ENCODE peak calls at places on chromosomes 7 and 10, in seven cellular contexts. S is body of pancreas, L is stomach, I is ovary, E is tibial artery, A is MM.1S, C is sigmoid colon. M is an unnamed sample. For H3K9me3, the result is how much of the 10 kb centered on the place peaks cover.

GRCh38 chr7:33776791-33777190 is 128.5 kb upstream of the BMPER start:
- DNase-seq in C (no peak), S (no peak), A (no peak), E (no peak), L (no peak), I (no peak), M (no peak)

GRCh38 chr7:87596696-87597095 is 4.0 kb downstream of the ABCB1 start:
- DNase-seq in E (no peak), A (no peak), S (no peak), I (no peak), C (no peak), L (no peak), M (no peak)

GRCh38 chr7:30027065-30027456 is 559 bp upstream of the FKBP14 start:
- DNase-seq in E (no peak), L (no peak), I (no peak), C (no peak), S (peak), A (peak), M (no peak)

GRCh38 chr7:28793383-28793782 is 164.7 kb downstream of the TRIL start:
- DNase-seq in L (no peak), C (no peak), E (no peak), A (no peak), S (no peak), I (no peak), M (no peak)

GRCh38 chr10:116292493-116292892 is 19.5 kb upstream of the GFRA1 start:
- DNase-seq in A (no peak), I (no peak), L (no peak), S (no peak), E (no peak), C (no peak), M (no peak)

GRCh38 chr7:155298288-155298833 is 683 bp downstream of the INSIG1 start:
- DNase-seq in L (no peak), I (no peak), S (peak), E (no peak), C (no peak), A (peak), M (no peak)

GRCh38 chr7:95631545-95631944 is 35.2 kb upstream of the PDK4 start:
- DNase-seq in E (no peak), A (no peak), I (no peak), S (no peak), L (no peak), C (no peak), M (no peak)

GRCh38 chr10:91374054-91374453 is 36.1 kb upstream of the HECTD2 start:
- DNase-seq in A (no peak), E (no peak), I (no peak), S (no peak), L (no peak), C (no peak), M (no peak)

GRCh38 chr7:122219253-122219865 is 75.3 kb upstream of the AASS start:
- DNase-seq in A (peak), L (no peak), S (no peak), E (no peak), I (no peak), C (no peak), M (no peak)

GRCh38 chr10:103481974-103482531 is 3.0 kb upstream of the CALHM3 start:
- DNase-seq in E (no peak), C (no peak), A (peak), S (no peak), L (no peak), I (no peak), M (no peak)

GRCh38 chr10:60430836-60431597 is 41.3 kb upstream of the ANK3 start:
- DNase-seq in L (no peak), C (no peak), E (no peak), I (no peak), S (no peak), A (no peak), M (no peak)

GRCh38 chr10:60428387-60428737 is 38.7 kb upstream of the ANK3 start:
- DNase-seq in I (no peak), C (no peak), S (no peak), A (no peak), E (no peak), L (no peak), M (no peak)

GRCh38 chr10:60427709-60428386 is 38.2 kb upstream of the ANK3 start:
- DNase-seq in E (no peak), L (no peak), I (no peak), S (no peak), C (no peak), A (no peak), M (no peak)

GRCh38 chr10:60430017-60430416 is 40.3 kb upstream of the ANK3 start:
- DNase-seq in L (no peak), I (no peak), C (no peak), A (no peak), E (no peak), S (no peak), M (no peak)

GRCh38 chr10:60429084-60429849 is 39.6 kb upstream of the ANK3 start:
- DNase-seq in S (no peak), L (no peak), I (no peak), C (no peak), E (no peak), A (no peak), M (no peak)
- H3K27ac ChIP-seq in S (no peak), L (no peak), I (no peak), C (no peak), E (peak), A (no peak), M (no peak)

GRCh38 chr10:124239134-124239533 is 145.7 kb upstream of the CHST15 start:
- DNase-seq in C (peak), I (no peak), A (no peak), S (no peak), L (no peak), E (no peak), M (no peak)

GRCh38 chr10:124235232-124235631 is 141.8 kb upstream of the CHST15 start:
- DNase-seq in I (no peak), S (no peak), E (no peak), C (no peak), A (no peak), L (no peak), M (no peak)

GRCh38 chr10:124236818-124237217 is 143.4 kb upstream of the CHST15 start:
- DNase-seq in E (no peak), S (no peak), I (no peak), A (no peak), C (no peak), L (peak), M (no peak)

GRCh38 chr10:124238367-124238766 is 145.0 kb upstream of the CHST15 start:
- DNase-seq in I (no peak), C (peak), A (no peak), S (no peak), E (no peak), L (no peak), M (no peak)

DNA sequence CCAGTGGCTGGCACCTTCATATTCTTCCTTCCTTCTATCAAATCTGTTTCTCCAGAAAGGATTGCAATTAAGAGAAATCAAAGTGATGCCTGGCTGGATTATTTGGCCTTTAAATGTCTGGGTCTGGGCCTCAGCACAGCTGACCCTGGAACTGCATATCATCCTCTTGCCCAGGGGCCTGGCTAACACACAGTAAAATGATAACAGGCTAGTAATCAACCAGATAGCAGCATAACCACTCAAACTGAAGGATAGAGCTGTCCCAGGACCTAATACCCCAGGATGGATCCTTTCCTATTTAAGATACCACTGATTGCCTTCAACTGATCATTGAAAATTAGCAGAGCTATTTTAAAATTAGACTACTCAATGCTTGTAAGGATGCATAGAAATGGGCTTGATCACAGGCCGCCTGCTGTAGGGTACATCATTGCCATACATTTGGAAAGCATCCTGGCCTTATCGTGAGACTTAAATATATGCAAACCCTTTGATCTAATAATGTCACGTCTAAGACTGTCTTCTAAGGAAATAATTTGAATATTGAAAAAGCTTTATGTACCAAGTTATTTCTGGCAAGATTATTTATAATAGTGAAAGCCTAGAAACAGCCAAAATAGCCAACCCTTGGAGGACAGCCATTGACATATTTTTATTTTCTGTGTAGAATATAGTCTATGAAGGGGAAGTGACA is 144.0 kb upstream of the CHST15 start:
- DNase-seq in E (no peak), S (no peak), C (no peak), A (no peak), L (no peak), I (no peak), M (no peak)
- H3K9me3 ChIP-seq in E (under half), S (under half), C (under half), A (under half), L (under half), I (under half), M (under half)

GRCh38 chr7:40019558-40019957 is 69.5 kb downstream of the CDK13 start:
- DNase-seq in I (no peak), C (no peak), S (no peak), A (no peak), L (no peak), E (no peak), M (no peak)

GRCh38 chr7:40014376-40014775 is 64.3 kb downstream of the CDK13 start:
- DNase-seq in E (no peak), A (no peak), C (no peak), L (no peak), S (no peak), I (no peak), M (no peak)

GRCh38 chr7:40015790-40016296 is 65.8 kb downstream of the CDK13 start:
- DNase-seq in L (no peak), I (peak), C (no peak), E (no peak), A (no peak), S (peak), M (no peak)
- H3K27ac ChIP-seq in L (no peak), I (no peak), C (no peak), E (no peak), A (no peak), S (peak), M (no peak)

GRCh38 chr10:18565006-18565405 is 86.4 kb downstream of the NSUN6 start:
- DNase-seq in I (no peak), S (no peak), C (no peak), L (no peak), A (no peak), E (no peak), M (no peak)

GRCh38 chr10:18561861-18562551 is 89.4 kb downstream of the NSUN6 start:
- DNase-seq in C (no peak), A (no peak), S (no peak), I (no peak), L (no peak), E (no peak), M (no peak)

GRCh38 chr10:18563003-18563726 is 88.2 kb downstream of the NSUN6 start:
- DNase-seq in C (no peak), L (no peak), E (no peak), S (no peak), I (no peak), A (no peak), M (no peak)

GRCh38 chr10:18567343-18567856 is 84.0 kb downstream of the NSUN6 start:
- DNase-seq in L (no peak), E (no peak), S (no peak), C (no peak), I (no peak), A (no peak), M (no peak)

GRCh38 chr10:18566177-18566576 is 85.2 kb downstream of the NSUN6 start:
- DNase-seq in C (no peak), L (no peak), A (no peak), S (no peak), I (no peak), E (no peak), M (no peak)
- H3K9me3 ChIP-seq in C (under half), L (under half), A (under half), S (under half), I (under half), E (under half), M (under half)

GRCh38 chr10:110634527-110635209 is 9.5 kb upstream of the RBM20 start:
- DNase-seq in I (no peak), C (peak), A (no peak), S (peak), E (peak), L (no peak), M (no peak)

GRCh38 chr10:110636572-110636931 is 7.6 kb upstream of the RBM20 start:
- DNase-seq in I (no peak), L (no peak), E (no peak), S (no peak), A (no peak), C (no peak), M (no peak)

GRCh38 chr10:110638319-110638718 is 5.8 kb upstream of the RBM20 start:
- DNase-seq in I (no peak), E (no peak), L (no peak), S (no peak), C (no peak), A (no peak), M (no peak)

GRCh38 chr10:110637558-110638053 is 6.5 kb upstream of the RBM20 start:
- DNase-seq in E (no peak), A (no peak), S (no peak), C (no peak), I (no peak), L (no peak), M (no peak)

DNA sequence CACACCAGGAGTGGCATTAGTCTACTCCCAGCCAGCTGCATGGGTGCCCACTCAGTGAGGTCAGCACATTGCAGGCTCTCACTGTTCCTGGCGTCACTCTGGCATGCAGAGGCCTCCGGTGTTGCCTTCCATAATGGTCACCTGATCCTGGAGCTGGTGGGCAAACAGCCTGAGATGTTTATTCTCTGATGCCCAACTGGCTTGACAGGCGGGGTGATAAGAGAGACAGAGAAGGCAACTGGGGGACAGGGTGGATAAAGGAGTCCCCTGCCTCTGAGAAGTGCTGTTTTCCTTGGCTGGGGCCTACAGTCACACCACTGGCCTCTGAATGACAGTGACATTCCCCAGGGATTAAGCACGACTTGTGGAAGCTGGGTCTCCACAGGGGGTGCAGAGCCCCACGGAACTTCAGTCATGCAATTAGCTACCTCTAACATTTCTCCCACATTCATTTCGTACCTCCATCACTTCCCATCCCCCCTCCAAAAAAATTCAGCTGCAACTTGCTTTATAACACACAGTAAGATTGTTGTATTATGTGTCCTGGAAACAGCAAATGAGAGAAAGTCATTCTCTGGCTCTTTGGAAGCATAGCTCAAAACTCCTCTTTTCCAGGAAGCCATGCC is 7.1 kb upstream of the RBM20 start:
- DNase-seq in C (peak), I (no peak), L (no peak), A (no peak), E (no peak), S (no peak), M (no peak)
- H3K27ac ChIP-seq in C (peak), I (no peak), L (no peak), A (no peak), E (peak), S (no peak), M (no peak)

DNA sequence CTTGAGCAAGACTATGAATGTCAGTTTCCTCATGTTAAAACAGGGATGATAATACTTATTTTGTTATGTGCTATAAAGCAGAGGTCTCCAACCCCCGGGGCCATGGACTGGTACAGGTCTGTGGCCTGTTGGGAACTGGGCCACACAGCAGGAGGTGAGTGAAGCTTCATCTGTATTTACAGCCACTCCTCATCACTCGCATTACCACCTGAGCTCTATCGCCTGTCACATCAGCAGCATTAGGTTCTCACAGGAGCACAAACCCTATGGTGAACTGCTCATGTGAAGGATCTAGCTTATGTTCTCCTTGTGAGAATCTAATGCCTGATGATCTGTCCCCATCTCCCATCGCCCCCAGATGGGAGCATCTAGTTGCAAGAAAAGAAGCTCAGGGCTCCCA is 365.3 kb upstream of the SMIM30 start:
- DNase-seq in C (no peak), E (no peak), I (no peak), S (no peak), L (no peak), A (no peak), M (no peak)
- H3K9me3 ChIP-seq in C (under half), E (under half), I (under half), S (under half), L (under half), A (under half), M (under half)

GRCh38 chr7:80885774-80886173 is 33.1 kb downstream of the SEMA3C start:
- DNase-seq in I (no peak), L (no peak), A (peak), S (no peak), C (no peak), E (no peak), M (no peak)
- H3K27ac ChIP-seq in I (no peak), L (no peak), A (no peak), S (no peak), C (peak), E (peak), M (no peak)

DNA sequence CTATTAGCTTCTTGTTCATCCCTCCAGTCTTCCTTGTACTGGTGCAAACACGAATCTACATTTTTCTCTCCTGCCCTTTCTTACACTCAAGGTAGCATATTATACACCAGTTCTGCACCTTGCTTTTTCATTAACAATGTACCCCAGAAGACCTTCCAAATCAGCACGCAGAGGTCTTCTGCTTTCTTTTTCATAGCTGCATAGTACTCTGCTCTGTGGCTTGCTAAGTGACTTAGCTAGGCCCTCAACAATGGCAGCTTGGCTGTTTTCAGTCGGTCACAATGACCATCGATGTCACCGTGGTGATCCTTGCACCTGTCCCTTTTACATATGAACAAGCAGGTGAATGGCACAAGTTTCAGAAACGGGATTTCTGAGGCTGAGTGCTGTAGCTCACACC is 5.1 kb upstream of the MAFK start:
- DNase-seq in L (no peak), S (no peak), I (no peak), E (no peak), A (no peak), C (no peak), M (no peak)
- H3K9me3 ChIP-seq in L (under half), S (under half), I (under half), E (under half), A (under half), C (under half), M (under half)

DNA sequence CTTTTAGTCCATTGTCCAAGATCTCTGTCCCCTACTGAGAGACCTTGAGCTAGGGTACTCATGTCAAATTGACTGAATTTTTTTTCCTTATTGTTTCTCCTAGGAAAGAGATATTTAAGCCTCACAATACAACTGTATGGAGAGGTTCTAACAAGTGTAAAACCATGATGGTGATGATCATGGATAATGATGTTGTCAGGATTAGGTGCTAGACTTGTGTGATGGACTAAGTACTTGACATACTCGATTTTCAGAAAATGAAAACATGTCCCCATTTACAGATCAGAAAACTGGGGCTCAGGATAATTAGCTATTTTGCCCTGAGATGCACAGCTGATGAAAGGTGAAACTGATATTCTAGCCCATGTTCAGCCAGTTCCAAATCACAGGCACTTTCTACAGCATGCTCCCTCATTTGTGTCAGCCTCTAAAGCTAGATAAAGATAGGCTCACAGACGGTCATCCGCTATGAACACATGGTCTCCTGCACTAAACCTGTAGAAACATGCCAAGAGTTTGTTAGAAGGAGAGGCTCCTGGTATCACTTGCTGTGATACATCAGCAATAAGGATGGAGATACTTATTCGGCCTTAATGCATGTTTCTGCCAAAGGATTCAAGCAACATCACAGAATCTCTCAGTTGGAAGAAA is 67.6 kb downstream of the CREB3L2 start:
- DNase-seq in E (no peak), I (no peak), A (peak), S (no peak), L (no peak), C (no peak), M (no peak)
- H3K27ac ChIP-seq in E (peak), I (peak), A (no peak), S (peak), L (peak), C (peak), M (peak)

M was measured in CD4-positive, alpha-beta T cell.